ENCODE peak calls at places on chromosomes 3 and 15, in five cellular contexts. K is GM12864; D is DND-41; Q is CD4-positive, alpha-beta T cell; Y is AG04450. B is an unnamed sample.

GRCh38 chr3:150760431-150761200 is 2.4 kb downstream of the SIAH2 start:
- DNase-seq in D (no peak), Y (no peak), K (no peak), Q (no peak), B (no peak)

GRCh38 chr3:149934524-149934923 is 36.2 kb downstream of the PFN2 start:
- DNase-seq in Q (no peak), K (no peak), Y (peak), D (no peak), B (no peak)

GRCh38 chr3:69767571-69767970 is 28.3 kb downstream of the MITF start:
- DNase-seq in Y (no peak), D (no peak), Q (no peak), K (no peak), B (no peak)

GRCh38 chr3:132593950-132594328 is 3.1 kb upstream of the ACKR4 start:
- DNase-seq in D (no peak), Q (no peak), K (no peak), Y (peak), B (no peak)

GRCh38 chr3:193544289-193544688 is 10.4 kb downstream of the ATP13A4 start:
- DNase-seq in K (no peak), D (no peak), Y (no peak), Q (no peak), B (no peak)

GRCh38 chr3:74420538-74421128 is 193.8 kb downstream of the CNTN3 start:
- DNase-seq in Q (no peak), Y (no peak), K (no peak), D (no peak), B (no peak)

GRCh38 chr3:175585898-175586297 is 726.8 kb downstream of the NAALADL2 start:
- DNase-seq in D (no peak), Y (peak), Q (no peak), K (no peak), B (no peak)

GRCh38 chr3:24999357-24999756 is 428.7 kb upstream of the RARB start:
- DNase-seq in Y (no peak), Q (no peak), D (no peak), K (no peak), B (no peak)

GRCh38 chr15:45347033-45347432 is 31.3 kb downstream of the GATM start:
- DNase-seq in K (no peak), Y (no peak), Q (no peak), D (no peak), B (no peak)

GRCh38 chr15:35545825-35546580 is at the start of gene DPH6:
- DNase-seq in K (peak), D (peak), Q (peak), Y (peak), B (peak)
- TF ChIP-seq CTCF in K (no peak), D (no peak), Q (no peak), Y (no peak), B (no peak)

GRCh38 chr3:8769088-8769822 is at the start of gene OXTR:
- DNase-seq in K (no peak), D (no peak), Q (peak), Y (peak), B (peak)

GRCh38 chr3:8766148-8766547 is 3.3 kb downstream of the OXTR start:
- DNase-seq in Q (no peak), Y (no peak), K (no peak), D (no peak), B (no peak)

GRCh38 chr3:8767181-8767666 is 2.2 kb downstream of the OXTR start:
- DNase-seq in K (no peak), D (no peak), Y (no peak), Q (no peak), B (no peak)

GRCh38 chr3:8767667-8768363 is 1.6 kb downstream of the OXTR start:
- DNase-seq in Q (no peak), Y (no peak), D (no peak), K (no peak), B (no peak)

DNA sequence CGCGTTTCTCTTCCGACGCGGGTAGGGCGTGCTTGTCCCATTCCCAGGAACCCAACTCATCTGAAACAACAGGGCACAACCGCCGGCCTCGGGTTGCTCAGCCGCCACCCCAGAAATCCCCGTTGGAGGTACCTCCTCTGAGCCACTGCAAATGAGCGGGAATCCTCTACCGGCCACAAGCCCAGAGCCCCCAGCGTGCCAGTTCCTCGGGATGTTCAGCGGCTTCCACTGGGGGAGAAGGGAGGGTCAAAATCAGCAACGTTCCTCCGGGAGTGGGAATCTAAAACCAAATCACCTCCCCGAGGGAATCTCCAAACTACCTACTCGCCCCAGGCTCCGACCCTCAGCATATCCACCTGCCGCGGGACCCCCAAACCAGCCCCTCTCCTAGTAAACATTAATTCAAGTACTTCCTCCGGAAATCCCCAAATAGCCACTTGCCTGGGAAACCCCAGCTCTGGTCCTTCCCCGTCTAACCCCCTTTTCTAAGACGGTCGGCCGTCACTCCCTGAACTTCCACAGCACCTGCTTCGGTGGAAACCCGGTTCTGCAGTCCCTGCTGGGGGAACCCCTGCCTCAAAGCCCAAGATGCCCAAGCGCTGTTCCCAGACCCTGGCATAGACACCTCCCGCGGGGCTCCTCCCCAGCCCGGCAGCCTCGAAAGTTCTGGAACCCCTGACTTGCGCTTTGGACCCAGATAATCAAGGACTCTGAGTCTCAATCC is 887 bp downstream of the OXTR start:
- DNase-seq in D (no peak), K (no peak), Q (no peak), Y (no peak), B (no peak)
- TF ChIP-seq CTCF in D (no peak), K (no peak), Q (no peak), Y (no peak), B (no peak)

DNA sequence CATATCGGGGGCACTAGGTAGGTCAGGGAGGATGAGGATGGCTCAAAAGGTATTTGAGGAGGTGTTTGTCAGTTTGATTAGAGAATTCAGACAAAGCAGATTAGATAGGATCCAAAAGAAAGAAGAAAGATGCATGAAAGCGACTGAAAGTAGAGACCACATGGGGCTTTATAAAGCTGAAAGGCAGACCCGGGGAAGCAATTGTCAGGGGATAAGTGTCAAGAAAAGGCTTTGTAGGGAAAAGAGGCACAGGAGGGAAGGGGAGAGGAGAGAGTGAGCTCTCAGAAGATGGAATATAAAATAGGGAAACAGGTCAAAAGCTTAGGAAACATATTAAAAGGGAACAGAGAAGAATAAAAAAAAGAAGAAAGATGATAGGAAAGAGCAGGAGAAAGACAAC is 308.2 kb upstream of the RORA start:
- DNase-seq in K (no peak), Y (no peak), Q (no peak), D (no peak), B (no peak)
- TF ChIP-seq CTCF in K (no peak), Y (no peak), Q (no peak), D (no peak), B (no peak)

GRCh38 chr3:186264608-186265400 is 97.2 kb downstream of the DGKG start:
- DNase-seq in D (no peak), K (no peak), Q (no peak), Y (no peak), B (no peak)

GRCh38 chr3:186270711-186271110 is 91.3 kb downstream of the DGKG start:
- DNase-seq in D (no peak), Y (no peak), K (no peak), Q (no peak), B (no peak)

GRCh38 chr3:186267758-186268157 is 94.3 kb downstream of the DGKG start:
- DNase-seq in Y (no peak), D (no peak), Q (no peak), K (no peak), B (no peak)

GRCh38 chr3:186273586-186273985 is 88.4 kb downstream of the DGKG start:
- DNase-seq in Y (no peak), D (no peak), K (no peak), Q (no peak), B (no peak)

DNA sequence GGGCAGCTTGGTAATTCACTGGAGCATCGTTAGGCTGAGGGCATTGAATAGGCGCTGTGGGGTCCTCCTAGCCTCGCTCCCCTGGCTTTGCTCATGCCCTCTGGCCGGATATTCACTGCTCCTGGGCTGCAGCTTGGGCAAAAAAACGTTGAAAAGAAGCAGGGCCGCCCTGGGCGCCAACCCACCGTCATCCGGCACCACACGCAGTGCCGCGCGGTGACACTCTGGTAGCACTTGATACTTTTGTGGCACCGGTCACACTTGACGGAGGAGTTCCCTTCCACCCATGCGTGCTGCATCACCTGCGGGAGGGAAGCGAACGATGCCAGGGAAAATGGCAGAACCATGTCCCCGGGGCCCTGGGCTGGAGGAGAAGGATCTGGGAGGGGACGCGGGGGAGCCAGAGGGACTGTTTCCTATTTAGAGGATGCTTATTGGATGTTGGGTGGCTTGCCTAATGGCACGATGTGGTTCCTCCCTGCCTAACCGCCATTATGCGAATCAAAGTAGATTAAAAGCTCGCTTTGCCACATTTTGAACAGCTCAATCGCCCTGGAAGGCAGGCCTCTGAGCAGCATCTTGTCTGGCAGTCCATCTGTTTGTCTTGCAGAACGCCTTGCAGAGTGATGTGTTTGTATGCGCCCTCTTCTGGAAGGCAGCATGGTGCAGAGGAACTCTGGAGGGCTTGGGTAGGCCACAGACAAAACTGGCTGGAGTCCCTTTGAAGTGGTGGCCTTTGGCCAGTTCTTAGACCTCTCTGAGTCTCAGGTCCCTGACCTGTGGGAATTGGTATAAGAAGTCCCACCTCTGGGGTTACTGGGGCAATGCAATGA is 93.2 kb downstream of the DGKG start:
- DNase-seq in D (no peak), Y (no peak), Q (no peak), K (no peak), B (no peak)
- TF ChIP-seq CTCF in D (peak), Y (peak), Q (no peak), K (peak), B (peak)

DNA sequence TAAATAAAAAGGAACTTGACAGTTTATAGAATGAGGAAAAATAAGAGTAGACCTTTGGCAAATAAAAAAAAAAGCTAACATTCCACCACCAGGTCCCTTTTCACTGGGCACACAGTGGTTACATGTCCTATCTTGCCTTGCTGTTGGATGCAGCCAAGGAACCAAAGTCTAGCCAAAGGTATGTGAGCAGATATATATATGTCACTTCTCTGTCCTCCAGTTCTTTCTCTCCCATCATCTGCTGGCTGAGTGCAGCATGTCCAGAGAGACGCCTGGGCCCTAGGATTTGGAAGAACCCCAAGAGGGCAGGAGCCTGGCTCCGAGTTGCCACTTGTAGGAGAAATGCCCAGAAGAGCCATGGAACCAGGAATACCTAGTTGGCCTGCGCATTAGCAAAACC is 104.7 kb downstream of the SERPINI1 start:
- DNase-seq in Y (no peak), D (no peak), Q (no peak), K (no peak), B (no peak)
- TF ChIP-seq CTCF in Y (no peak), D (no peak), Q (no peak), K (no peak), B (no peak)

GRCh38 chr3:172357850-172358754 is 90.2 kb downstream of the GHSR start:
- DNase-seq in D (no peak), Q (no peak), K (no peak), Y (no peak), B (no peak)

GRCh38 chr3:172355836-172356235 is 92.4 kb downstream of the GHSR start:
- DNase-seq in Q (no peak), K (no peak), D (no peak), Y (peak), B (no peak)

GRCh38 chr3:172356427-172356826 is 91.8 kb downstream of the GHSR start:
- DNase-seq in K (no peak), Y (no peak), D (no peak), Q (no peak), B (no peak)

GRCh38 chr3:172362583-172362982 is 85.7 kb downstream of the GHSR start:
- DNase-seq in D (no peak), Q (no peak), K (no peak), Y (no peak), B (no peak)

GRCh38 chr3:172359231-172359630 is 89.0 kb downstream of the GHSR start:
- DNase-seq in Y (no peak), Q (no peak), K (no peak), D (no peak), B (no peak)
- TF ChIP-seq CTCF in Y (no peak), Q (no peak), K (no peak), D (no peak), B (no peak)

DNA sequence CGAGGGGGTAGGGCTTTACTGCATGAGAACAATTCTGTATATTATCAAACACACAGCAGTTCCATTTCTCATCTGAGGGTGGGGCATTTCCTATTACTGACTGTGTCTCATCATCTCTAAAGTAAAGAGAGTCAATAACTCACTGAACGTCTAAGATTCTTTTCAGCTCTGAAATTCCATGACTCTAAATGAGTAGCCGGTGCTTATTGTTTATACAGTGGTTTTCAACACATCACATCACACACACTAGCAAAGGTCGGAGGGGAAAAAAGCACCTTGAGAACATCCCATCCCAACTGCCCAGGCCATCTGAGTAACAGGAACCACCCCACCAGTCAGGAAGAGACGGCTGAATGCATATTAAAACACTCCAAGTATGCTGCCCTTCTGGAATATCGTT is 196.0 kb downstream of the SUCLG2 start:
- DNase-seq in K (no peak), D (no peak), Q (no peak), Y (peak), B (no peak)
- TF ChIP-seq CTCF in K (no peak), D (no peak), Q (no peak), Y (peak), B (no peak)

DNA sequence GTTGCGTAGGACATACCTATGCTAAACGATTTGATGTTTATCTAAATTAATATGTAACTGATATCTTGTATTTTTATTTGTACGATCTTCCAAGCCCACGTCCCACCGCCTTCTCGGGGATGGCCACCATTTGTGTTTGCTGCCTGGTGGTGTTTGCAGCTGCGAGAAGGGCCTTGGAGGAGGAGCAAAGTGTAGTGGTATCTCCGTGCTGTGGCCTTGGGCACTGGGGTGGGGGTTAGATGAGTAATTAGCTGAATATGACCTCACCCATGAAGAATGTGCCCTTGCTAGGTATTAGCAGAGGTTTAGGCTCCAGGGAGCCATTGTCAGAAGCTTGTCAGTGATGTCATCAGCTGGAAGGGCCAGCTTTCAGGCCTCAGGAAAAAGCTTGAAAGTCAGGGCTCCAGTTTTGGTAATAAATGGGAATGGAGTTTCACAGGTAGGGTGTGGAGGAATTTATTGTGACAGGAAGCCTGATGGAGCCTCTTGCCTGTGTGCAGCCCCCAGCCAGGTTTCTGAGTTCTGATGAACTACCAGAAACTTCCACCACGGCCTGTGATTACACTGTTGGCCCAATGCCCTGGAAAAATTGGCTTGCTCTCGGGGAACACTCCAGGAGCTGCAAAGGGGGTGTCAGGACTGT is 41.0 kb downstream of the FLNB start:
- DNase-seq in D (no peak), K (no peak), Q (no peak), Y (no peak), B (no peak)
- TF ChIP-seq CTCF in D (no peak), K (no peak), Q (no peak), Y (no peak), B (no peak)